ENCODE peak calls at places on chromosomes 12 and 14, in eight cellular contexts. O, F, Q, H, W, A, G and Z are unnamed samples.

GRCh38 chr12:114412825-114413749 is 7.1 kb upstream of the TBX5 start:
- DNase-seq in H (no peak), F (peak), A (no peak), Q (no peak), G (no peak), W (no peak), O (no peak), Z (no peak)

GRCh38 chr12:89084751-89085150 is 267.6 kb downstream of the DUSP6 start:
- DNase-seq in H (no peak), W (peak), F (peak), Q (no peak), O (no peak), A (no peak), G (no peak), Z (peak)

GRCh38 chr14:85420278-85420677 is 109.7 kb upstream of the FLRT2 start:
- DNase-seq in Q (no peak), G (no peak), A (no peak), O (no peak), F (no peak), H (no peak), W (no peak), Z (no peak)

GRCh38 chr12:6201199-6201608 is 1.0 kb downstream of the CD9 start:
- DNase-seq in W (no peak), G (no peak), H (no peak), A (no peak), F (no peak), O (no peak), Q (peak), Z (no peak)

GRCh38 chr12:9806714-9807113 is 20.6 kb upstream of the KLRF1 start:
- DNase-seq in F (no peak), Q (no peak), W (no peak), O (no peak), A (no peak), H (no peak), G (no peak), Z (no peak)

GRCh38 chr12:26855337-26856089 is 22.5 kb upstream of the ITPR2 start:
- DNase-seq in O (no peak), A (no peak), G (no peak), H (no peak), W (no peak), F (no peak), Q (no peak), Z (no peak)

GRCh38 chr12:95922231-95922630 is 20.2 kb downstream of the CCDC38 start:
- DNase-seq in G (no peak), H (no peak), F (peak), W (no peak), Q (no peak), A (no peak), O (no peak), Z (no peak)

GRCh38 chr14:29856516-29856915 is 71.1 kb downstream of the PRKD1 start:
- DNase-seq in O (no peak), F (no peak), H (no peak), Q (no peak), A (no peak), G (no peak), W (no peak), Z (no peak)

GRCh38 chr14:68789002-68789797 is 3.7 kb downstream of the ZFP36L1 start:
- DNase-seq in H (peak), A (peak), F (peak), Q (no peak), G (peak), O (peak), W (peak), Z (peak)

GRCh38 chr12:716506-716905 is 35.9 kb upstream of the WNK1 start:
- DNase-seq in W (peak), G (no peak), F (no peak), Q (no peak), A (peak), H (no peak), O (no peak), Z (peak)

GRCh38 chr12:46492471-46493351 is 120.1 kb upstream of the SLC38A2 start:
- DNase-seq in Q (peak), O (no peak), H (no peak), W (peak), G (no peak), F (peak), A (no peak), Z (no peak)

GRCh38 chr14:65961004-65961403 is 525.2 kb upstream of the CCDC196 start:
- DNase-seq in H (no peak), F (peak), W (peak), O (peak), G (no peak), Q (no peak), A (peak), Z (peak)

GRCh38 chr14:74575936-74576335 is 36.1 kb downstream of the LTBP2 start:
- DNase-seq in Q (no peak), W (no peak), A (no peak), F (no peak), H (no peak), G (peak), O (no peak), Z (peak)

GRCh38 chr12:53659011-53659551 is 16.8 kb downstream of the ATP5MC2 start:
- DNase-seq in O (no peak), G (no peak), H (peak), Q (peak), W (peak), A (no peak), F (peak), Z (peak)

GRCh38 chr14:99351166-99352007 is 79.4 kb upstream of the BCL11B start:
- DNase-seq in W (peak), H (no peak), F (no peak), Q (no peak), A (no peak), G (no peak), O (no peak), Z (no peak)

GRCh38 chr14:37034410-37035285 is 137.8 kb downstream of the SLC25A21 start:
- DNase-seq in H (no peak), W (peak), Q (no peak), O (no peak), F (peak), A (no peak), G (no peak), Z (no peak)

GRCh38 chr14:71372411-71372838 is 465.2 kb downstream of the PCNX1 start:
- DNase-seq in Q (peak), O (no peak), A (no peak), G (no peak), F (peak), W (peak), H (no peak), Z (no peak)

GRCh38 chr12:7498832-7499231 is 4.7 kb downstream of the CD163 start:
- DNase-seq in A (no peak), F (peak), Q (no peak), G (no peak), H (no peak), O (no peak), W (peak), Z (no peak)

GRCh38 chr12:104219361-104219892 is 3.8 kb downstream of the TXNRD1 start:
- DNase-seq in G (no peak), H (peak), Q (peak), O (no peak), F (peak), A (no peak), W (peak), Z (no peak)

GRCh38 chr12:32031109-32031508 is 71.9 kb downstream of the RESF1 start:
- DNase-seq in A (no peak), O (no peak), W (no peak), G (no peak), Q (no peak), H (no peak), F (no peak), Z (no peak)

GRCh38 chr12:65825573-65826512 is 1.6 kb downstream of the HMGA2 start:
- DNase-seq in A (no peak), H (no peak), Q (no peak), F (peak), G (peak), W (peak), O (no peak), Z (peak)

GRCh38 chr14:100842799-100843198 is 16.9 kb downstream of the MEG3 start:
- DNase-seq in A (no peak), Q (no peak), F (peak), O (no peak), G (peak), W (peak), H (no peak), Z (no peak)

GRCh38 chr12:57151741-57152407 is 4.5 kb upstream of the LRP1-AS start:
- DNase-seq in F (peak), W (peak), G (peak), A (no peak), Q (peak), O (no peak), H (peak), Z (peak)

GRCh38 chr12:4268549-4269181 is 4.9 kb upstream of the CCND2 start:
- DNase-seq in Q (no peak), F (no peak), H (no peak), W (no peak), G (no peak), O (peak), A (peak), Z (no peak)